ENCODE peak calls at places on chromosomes 11 and 22, in ten cellular contexts. N is CD4-positive, CD25-positive, alpha-beta regulatory T cell; X is breast epithelium; T is IMR-90; V is neural progenitor cell; F is PC-3; W is Panc1; I is lower lobe of right lung; K is hepatocyte; Y is MM.1S. C is an unnamed sample.

GRCh38 chr11:128915148-128915519 is 24.0 kb downstream of the KCNJ5 start:
- DNase-seq in N (no peak), X (no peak), T (no peak), V (no peak), F (no peak), W (no peak), I (no peak), K (no peak), Y (no peak), C (no peak)

GRCh38 chr22:24285245-24285644 is 14.6 kb downstream of the SPECC1L start:
- DNase-seq in N (peak; percentile 40), X (no peak), T (peak; percentile 28), V (no peak), F (no peak), W (no peak), I (no peak), K (no peak), Y (no peak), C (no peak)

GRCh38 chr11:111941963-111942362 is 4.8 kb downstream of the DIXDC1 start:
- DNase-seq in N (no peak), X (no peak), T (no peak), V (no peak), F (peak; percentile 35), W (no peak), I (no peak), K (no peak), Y (no peak), C (no peak)

GRCh38 chr22:42964994-42965699 is 49.8 kb downstream of the PACSIN2 start:
- DNase-seq in N (peak; percentile 46), X (no peak), T (peak; percentile 45), V (no peak), F (peak; percentile 44), W (no peak), I (no peak), K (no peak), Y (no peak), C (no peak)

GRCh38 chr11:47056261-47056915 is 119.8 kb downstream of the CSTPP1 start:
- DNase-seq in N (no peak), X (no peak), T (peak; percentile 94), V (no peak), F (no peak), W (no peak), I (no peak), K (peak; percentile 70), Y (no peak), C (no peak)

GRCh38 chr22:30423296-30423958 is 2.1 kb upstream of the MTFP1 start:
- DNase-seq in N (peak; percentile 55), X (peak; percentile 58), T (no peak), V (no peak), F (no peak), W (no peak), I (peak; percentile 78), K (peak; percentile 69), Y (peak; percentile 21), C (peak; percentile 35)

GRCh38 chr11:104256525-104256924 is 92.6 kb upstream of the PDGFD start:
- DNase-seq in N (no peak), X (no peak), T (peak; percentile 13), V (no peak), F (peak; percentile 42), W (no peak), I (no peak), K (no peak), Y (no peak), C (no peak)

GRCh38 chr11:112321521-112322172 is 61.0 kb upstream of the PLET1 start:
- DNase-seq in N (no peak), X (peak; percentile 93), T (peak; percentile 89), V (no peak), F (peak; percentile 96), W (no peak), I (peak; percentile 85), K (peak; percentile 83), Y (peak; percentile 30), C (no peak)

GRCh38 chr11:59196777-59197176 is 15.9 kb downstream of the MPEG1 start:
- DNase-seq in N (no peak), X (no peak), T (no peak), V (no peak), F (no peak), W (no peak), I (no peak), K (no peak), Y (no peak), C (no peak)

GRCh38 chr11:59200421-59200746 is 12.3 kb downstream of the MPEG1 start:
- DNase-seq in N (no peak), X (no peak), T (no peak), V (no peak), F (no peak), W (no peak), I (no peak), K (no peak), Y (no peak), C (no peak)

GRCh38 chr11:59195596-59195995 is 17.1 kb downstream of the MPEG1 start:
- DNase-seq in N (no peak), X (no peak), T (no peak), V (no peak), F (no peak), W (no peak), I (no peak), K (no peak), Y (no peak), C (no peak)

GRCh38 chr11:59199546-59200420 is 12.9 kb downstream of the MPEG1 start:
- DNase-seq in N (peak; percentile 15), X (no peak), T (no peak), V (no peak), F (no peak), W (no peak), I (no peak), K (no peak), Y (peak; percentile 54), C (no peak)

DNA sequence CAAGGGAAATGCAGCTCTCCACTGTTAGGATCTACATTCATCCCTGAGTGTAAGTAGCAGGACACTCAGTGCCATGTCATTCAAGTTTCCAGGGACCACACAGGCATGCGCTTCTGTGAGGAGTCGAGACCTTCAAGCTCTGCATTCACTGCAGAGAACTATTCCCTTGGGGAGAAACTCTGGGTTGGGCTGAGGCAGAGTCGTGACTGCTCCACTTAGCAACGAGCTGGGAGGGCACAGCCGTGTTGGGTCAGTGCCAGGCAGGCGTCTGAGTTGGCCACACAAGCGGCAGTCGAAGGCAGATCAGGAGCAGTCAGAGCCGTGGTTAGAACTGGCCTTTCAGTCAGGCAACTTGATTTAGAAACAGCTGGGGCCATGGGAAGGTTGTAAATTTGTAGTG is 14.7 kb downstream of the MPEG1 start:
- DNase-seq in N (no peak), X (no peak), T (peak; percentile 68), V (no peak), F (no peak), W (no peak), I (peak; percentile 86), K (peak; percentile 78), Y (no peak), C (no peak)
- H3K36me3 ChIP-seq in N (no peaks in the 10 kb centered on the region), X (no peaks in the 10 kb centered on the region), T (peaks cover 42% of the 10 kb centered on the region), V (peaks cover 18% of the 10 kb centered on the region), F (no peaks in the 10 kb centered on the region), W (no peaks in the 10 kb centered on the region), I (peaks cover 70% of the 10 kb centered on the region), K (peaks cover 5% of the 10 kb centered on the region), Y (no peaks in the 10 kb centered on the region), C (no peaks in the 10 kb centered on the region)

GRCh38 chr11:126992804-126993111 is 7.8 kb downstream of the KIRREL3 start:
- DNase-seq in N (no peak), X (no peak), T (peak; percentile 95), V (no peak), F (peak; percentile 17), W (no peak), I (no peak), K (no peak), Y (no peak), C (no peak)

GRCh38 chr11:126991596-126991995 is 9.0 kb downstream of the KIRREL3 start:
- DNase-seq in N (no peak), X (no peak), T (peak; percentile 80), V (no peak), F (peak; percentile 17), W (no peak), I (no peak), K (no peak), Y (no peak), C (no peak)

GRCh38 chr11:126993599-126993998 is 7.0 kb downstream of the KIRREL3 start:
- DNase-seq in N (no peak), X (no peak), T (peak; percentile 54), V (no peak), F (no peak), W (no peak), I (no peak), K (no peak), Y (no peak), C (no peak)

GRCh38 chr11:126990716-126991480 is 9.7 kb downstream of the KIRREL3 start:
- DNase-seq in N (no peak), X (no peak), T (peak; percentile 40), V (no peak), F (no peak), W (no peak), I (no peak), K (no peak), Y (no peak), C (no peak)

DNA sequence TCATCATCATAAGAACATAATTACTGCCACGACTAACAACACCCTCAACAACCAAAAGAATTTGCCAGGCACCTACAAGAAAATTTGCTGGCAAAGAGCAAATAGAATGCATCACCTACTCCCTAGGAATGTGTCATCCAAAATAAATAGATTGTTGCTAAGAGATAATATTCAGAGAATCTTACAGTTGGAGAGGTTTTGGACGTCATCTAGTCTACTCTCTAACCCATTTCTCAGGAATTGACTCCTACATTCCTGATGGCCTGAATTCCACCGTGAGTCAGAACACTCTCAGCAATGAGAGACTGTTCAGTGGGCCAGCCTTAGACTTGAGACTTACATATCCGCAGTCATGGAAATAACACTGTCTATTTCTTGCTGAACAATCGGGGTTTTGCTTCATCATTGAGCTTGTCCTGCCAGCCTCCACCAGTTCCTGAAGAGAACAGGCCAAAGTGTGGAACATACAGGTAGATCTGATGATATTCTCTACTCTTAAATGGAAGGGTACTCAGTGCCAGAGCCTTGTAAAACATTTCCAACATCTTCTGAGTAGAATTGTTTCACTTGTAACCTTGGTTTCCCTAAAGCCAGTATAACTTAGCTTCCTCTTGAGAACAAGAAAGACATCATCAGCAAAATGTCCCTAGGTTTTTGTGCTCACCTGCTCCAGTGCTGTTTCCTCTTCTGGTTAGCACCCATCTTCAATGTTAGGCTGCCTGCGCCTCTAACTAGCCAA is 8.3 kb downstream of the KIRREL3 start:
- DNase-seq in N (no peak), X (no peak), T (peak; percentile 98), V (no peak), F (peak; percentile 81), W (no peak), I (no peak), K (no peak), Y (no peak), C (no peak)
- H3K27ac ChIP-seq in N (no peak overlapping the region), X (no peak overlapping the region), T (peak overlapping the region; percentile 75), V (no peak overlapping the region), F (peak overlapping the region; percentile 62), W (no peak overlapping the region), I (no peak overlapping the region), K (no peak overlapping the region), Y (no peak overlapping the region), C (no peak overlapping the region)

GRCh38 chr11:87501388-87501787 is 463.7 kb downstream of the TMEM135 start:
- DNase-seq in N (no peak), X (no peak), T (no peak), V (no peak), F (no peak), W (no peak), I (no peak), K (no peak), Y (no peak), C (no peak)
- H3K4me3 ChIP-seq in N (no peak overlapping the region), X (no peak overlapping the region), T (no peak overlapping the region), V (no peak overlapping the region), F (no peak overlapping the region), W (no peak overlapping the region), I (no peak overlapping the region), K (no peak overlapping the region), Y (no peak overlapping the region), C (no peak overlapping the region)

GRCh38 chr22:25366408-25366807 is 147.0 kb downstream of the CRYBB2 start:
- DNase-seq in N (no peak), X (no peak), T (no peak), V (no peak), F (no peak), W (no peak), I (peak; percentile 41), K (no peak), Y (no peak), C (no peak)
- H3K36me3 ChIP-seq in N (no peaks in the 10 kb centered on the region), X (no peaks in the 10 kb centered on the region), T (no peaks in the 10 kb centered on the region), V (no peaks in the 10 kb centered on the region), F (no peaks in the 10 kb centered on the region), W (no peaks in the 10 kb centered on the region), I (no peaks in the 10 kb centered on the region), K (no peaks in the 10 kb centered on the region), Y (no peaks in the 10 kb centered on the region), C (no peaks in the 10 kb centered on the region)

C was measured in effector memory CD4-positive, alpha-beta T cell.